ENCODE peak calls at places on chromosome 21, in seven cellular contexts. V is posterior cingulate gyrus, C is endodermal cell, K is RKO, W is choroid plexus epithelial cell, Q is fibroblast of mammary gland, A is MCF 10A. D is an unnamed sample.

GRCh38 chr21:15592271-15592860 is 137.4 kb upstream of the USP25 start:
- DNase-seq in Q (peak), A (peak), K (peak), V (no peak), C (no peak), W (peak), D (no peak)

GRCh38 chr21:34885636-34886553 is 163.2 kb downstream of the RUNX1 start:
- DNase-seq in V (no peak), Q (no peak), C (peak), W (no peak), A (peak), K (peak), D (no peak)

GRCh38 chr21:24861471-24861870 is 745.8 kb downstream of the MRPL39 start:
- DNase-seq in A (no peak), W (no peak), C (no peak), V (no peak), Q (no peak), K (no peak), D (no peak)

GRCh38 chr21:36965720-36966065 is 776 bp downstream of the HLCS start:
- DNase-seq in A (peak), C (no peak), W (no peak), V (no peak), Q (no peak), K (no peak), D (no peak)

GRCh38 chr21:17051054-17051453 is 461.8 kb upstream of the CXADR start:
- DNase-seq in C (peak), Q (peak), V (no peak), W (no peak), K (no peak), A (no peak), D (no peak)

GRCh38 chr21:34839070-34839820 is 170.5 kb downstream of the CLIC6 start:
- DNase-seq in C (peak), W (no peak), Q (peak), A (no peak), K (no peak), V (no peak), D (no peak)

GRCh38 chr21:44480200-44481065 is 25.1 kb downstream of the LRRC3 start:
- DNase-seq in C (no peak), A (no peak), V (peak), W (no peak), Q (no peak), K (no peak), D (no peak)

GRCh38 chr21:45465611-45466329 is 60.8 kb downstream of the COL18A1 start:
- DNase-seq in W (no peak), C (no peak), A (no peak), Q (no peak), K (no peak), V (peak), D (no peak)

GRCh38 chr21:19489930-19490329 is 1086.3 kb upstream of the TMPRSS15 start:
- DNase-seq in K (no peak), A (no peak), W (no peak), V (no peak), C (peak), Q (no peak), D (no peak)

GRCh38 chr21:42574234-42575027 is 60.8 kb downstream of the SLC37A1 start:
- DNase-seq in K (no peak), W (peak), A (no peak), V (peak), C (peak), Q (peak), D (no peak)

GRCh38 chr21:25643486-25643885 is 4.4 kb downstream of the JAM2 start:
- DNase-seq in C (no peak), K (no peak), A (no peak), W (no peak), Q (no peak), V (no peak), D (peak)

GRCh38 chr21:36783612-36784383 is 84.9 kb downstream of the SIM2 start:
- DNase-seq in K (peak), Q (peak), V (no peak), C (no peak), W (peak), A (peak), D (no peak)

GRCh38 chr21:45444385-45444784 is 39.4 kb downstream of the COL18A1 start:
- DNase-seq in A (no peak), V (peak), C (no peak), W (no peak), Q (no peak), K (no peak), D (no peak)

GRCh38 chr21:41725421-41726021 is 41.3 kb downstream of the RIPK4 start:
- DNase-seq in A (no peak), V (peak), K (no peak), C (peak), Q (no peak), W (no peak), D (no peak)

D was measured in caudate nucleus.